ENCODE peak calls at places on chromosomes 7 and 10, in seven cellular contexts. C is astrocyte, W is hepatocyte, Q is fibroblast of lung, U is OCI-LY7, Y is H9, T is brain microvascular endothelial cell. M is an unnamed sample.

GRCh38 chr10:82953331-82953730 is 1078.3 kb downstream of the NRG3 start:
- DNase-seq in C (no peak), W (no peak), Q (peak; percentile 4), U (no peak), Y (no peak), T (no peak), M (peak; percentile 13)

GRCh38 chr10:108393111-108393510 is 1228.6 kb upstream of the SORCS1 start:
- DNase-seq in C (peak; percentile 44), W (no peak), Q (peak; percentile 53), U (no peak), Y (no peak), T (no peak), M (peak; percentile 35)

GRCh38 chr7:36658603-36659516 is 65.4 kb downstream of the AOAH start:
- DNase-seq in C (peak; percentile 94), W (peak; percentile 52), Q (peak; percentile 95), U (no peak), Y (no peak), T (peak; percentile 90), M (peak; percentile 88)

GRCh38 chr7:16431646-16432424 is 10.5 kb upstream of the CRPPA start:
- DNase-seq in C (no peak), W (peak; percentile 46), Q (no peak), U (peak; percentile 27), Y (no peak), T (no peak), M (peak; percentile 62)

GRCh38 chr10:101585841-101586240 is 2.2 kb downstream of the POLL start:
- DNase-seq in C (no peak), W (no peak), Q (no peak), U (no peak), Y (no peak), T (no peak), M (no peak)

GRCh38 chr7:111953611-111954010 is 252.6 kb downstream of the DOCK4 start:
- DNase-seq in C (no peak), W (no peak), Q (no peak), U (no peak), Y (no peak), T (no peak), M (peak; percentile 51)

GRCh38 chr10:122298598-122299301 is 27.7 kb downstream of the BTBD16 start:
- DNase-seq in C (peak; percentile 40), W (peak; percentile 89), Q (peak; percentile 58), U (peak; percentile 84), Y (peak; percentile 76), T (peak; percentile 67), M (peak; percentile 86)

GRCh38 chr10:69994262-69994661 is 58.4 kb upstream of the MACROH2A2 start:
- DNase-seq in C (peak; percentile 19), W (peak; percentile 28), Q (peak; percentile 36), U (peak; percentile 49), Y (peak; percentile 46), T (peak; percentile 55), M (peak; percentile 54)

GRCh38 chr10:33010132-33011037 is 52.4 kb upstream of the ITGB1 start:
- DNase-seq in C (peak; percentile 95), W (peak; percentile 54), Q (peak; percentile 95), U (no peak), Y (peak; percentile 43), T (peak; percentile 70), M (peak; percentile 84)

GRCh38 chr10:80264081-80265056 is 25.1 kb downstream of the MAT1A start:
- DNase-seq in C (no peak), W (no peak), Q (no peak), U (no peak), Y (no peak), T (no peak), M (no peak)

GRCh38 chr7:143480501-143480900 is 2.8 kb downstream of the TAS2R41 start:
- DNase-seq in C (no peak), W (no peak), Q (no peak), U (no peak), Y (no peak), T (no peak), M (no peak)

GRCh38 chr10:132001238-132001977 is 19.7 kb upstream of the BNIP3 start:
- DNase-seq in C (peak; percentile 25), W (no peak), Q (peak; percentile 43), U (no peak), Y (peak; percentile 89), T (no peak), M (no peak)

GRCh38 chr10:114243661-114244060 is 4.6 kb downstream of the VWA2 start:
- DNase-seq in C (no peak), W (no peak), Q (no peak), U (no peak), Y (no peak), T (no peak), M (no peak)

GRCh38 chr7:122137291-122138077 is 6.6 kb downstream of the AASS start:
- DNase-seq in C (peak; percentile 29), W (no peak), Q (peak; percentile 51), U (no peak), Y (no peak), T (peak; percentile 27), M (peak; percentile 41)

GRCh38 chr10:9781681-9782080 is 1236.0 kb upstream of the CELF2 start:
- DNase-seq in C (peak; percentile 49), W (no peak), Q (peak; percentile 65), U (no peak), Y (no peak), T (peak; percentile 71), M (no peak)

GRCh38 chr7:156751319-156751718 is 110.7 kb downstream of the RNF32 start:
- DNase-seq in C (peak; percentile 99), W (peak; percentile 29), Q (peak; percentile 99), U (no peak), Y (no peak), T (peak; percentile 84), M (peak; percentile 88)

DNA sequence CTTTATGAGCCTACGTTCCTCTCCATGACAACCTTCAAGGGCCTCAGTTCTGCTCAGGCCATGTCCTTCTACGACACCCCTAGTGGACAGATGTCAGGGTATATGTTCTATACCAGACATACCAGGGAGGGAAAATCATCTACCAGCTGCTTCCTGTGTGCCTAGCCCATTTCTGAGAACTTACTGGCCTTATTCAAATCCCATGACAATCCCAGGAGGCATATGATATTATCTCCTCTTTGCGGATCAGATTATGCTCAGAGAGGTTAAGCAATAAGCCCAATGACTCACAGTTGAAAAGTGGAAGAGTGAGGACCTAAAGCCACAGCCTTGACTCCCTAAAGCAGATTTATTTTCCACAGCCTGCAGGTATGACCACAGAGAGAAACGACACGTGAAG is 139.3 kb downstream of the GLI3 start:
- DNase-seq in C (peak; percentile 82), W (peak; percentile 19), Q (peak; percentile 82), U (no peak), Y (no peak), T (peak; percentile 87), M (peak; percentile 94)
- TF ChIP-seq CTCF in C (peak; percentile 37), W (no peak), Q (peak; percentile 10), U (peak; percentile 42), Y (peak; percentile 42), T (peak; percentile 61), M (peak; percentile 23)

GRCh38 chr10:14032406-14032998 is 298.2 kb downstream of the FRMD4A start:
- DNase-seq in C (peak; percentile 12), W (peak; percentile 28), Q (peak; percentile 17), U (peak; percentile 5), Y (peak; percentile 86), T (no peak), M (no peak)
- TF ChIP-seq CTCF in C (peak; percentile 64), W (peak; percentile 57), Q (peak; percentile 62), U (peak; percentile 79), Y (peak; percentile 98), T (peak; percentile 86), M (peak; percentile 45)

GRCh38 chr7:100081535-100082102 is at the start of gene ZNF3:
- DNase-seq in C (peak; percentile 98), W (peak; percentile 99), Q (peak; percentile 99), U (peak; percentile 97), Y (peak; percentile 99), T (peak; percentile 98), M (peak; percentile 99)
- TF ChIP-seq CTCF in C (peak; percentile 68), W (peak; percentile 99), Q (peak; percentile 64), U (peak; percentile 96), Y (peak; percentile 98), T (peak; percentile 79), M (peak; percentile 82)

GRCh38 chr10:81820418-81820817 is 54.6 kb upstream of the NRG3 start:
- DNase-seq in C (no peak), W (peak; percentile 48), Q (no peak), U (no peak), Y (no peak), T (no peak), M (peak; percentile 38)
- TF ChIP-seq CTCF in C (no peak), W (peak; percentile 52), Q (no peak), U (peak; percentile 43), Y (peak; percentile 78), T (peak; percentile 23), M (peak; percentile 59)

DNA sequence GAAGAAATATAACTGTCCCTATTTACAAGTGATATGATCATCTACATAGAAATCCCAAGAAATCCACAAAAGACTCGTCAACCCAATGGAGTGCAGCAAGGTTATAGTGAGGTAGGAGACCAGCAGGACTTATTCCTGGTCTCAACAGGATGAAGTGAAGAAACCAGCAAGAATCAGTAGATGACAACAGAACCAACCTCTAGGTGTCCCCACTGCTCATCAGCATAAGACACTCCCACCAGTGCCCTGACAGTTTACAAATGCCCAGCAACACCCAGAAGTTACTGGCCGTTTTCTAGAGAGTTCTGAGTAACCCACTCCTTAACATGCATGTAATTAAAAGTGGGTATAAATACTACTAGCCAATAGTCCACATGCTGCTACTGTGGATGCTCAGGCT is 470.5 kb upstream of the LRRTM3 start:
- DNase-seq in C (no peak), W (no peak), Q (no peak), U (no peak), Y (no peak), T (peak; percentile 1), M (peak; percentile 30)
- TF ChIP-seq CTCF in C (no peak), W (no peak), Q (no peak), U (peak; percentile 25), Y (no peak), T (peak; percentile 37), M (no peak)

GRCh38 chr7:99498546-99498944 is 1.5 kb downstream of the ZNF394 start:
- DNase-seq in C (no peak), W (peak; percentile 8), Q (no peak), U (no peak), Y (no peak), T (no peak), M (no peak)

GRCh38 chr7:99499713-99500636 is at the start of gene ZNF394:
- DNase-seq in C (peak; percentile 87), W (peak; percentile 95), Q (peak; percentile 92), U (peak; percentile 93), Y (peak; percentile 94), T (peak; percentile 84), M (peak; percentile 94)

GRCh38 chr7:99497771-99498545 is 2.1 kb downstream of the ZNF394 start:
- DNase-seq in C (no peak), W (no peak), Q (no peak), U (no peak), Y (no peak), T (no peak), M (no peak)

GRCh38 chr7:99499356-99499712 is 747 bp downstream of the ZNF394 start:
- DNase-seq in C (peak; percentile 16), W (no peak), Q (no peak), U (peak; percentile 24), Y (no peak), T (no peak), M (no peak)

GRCh38 chr7:99500637-99501009 is 542 bp upstream of the ZNF394 start:
- DNase-seq in C (no peak), W (no peak), Q (no peak), U (no peak), Y (no peak), T (no peak), M (no peak)
- TF ChIP-seq CTCF in C (no peak), W (no peak), Q (no peak), U (no peak), Y (no peak), T (no peak), M (no peak)

GRCh38 chr10:86632009-86632800 is 22.1 kb upstream of the OPN4 start:
- DNase-seq in C (no peak), W (peak; percentile 70), Q (peak; percentile 29), U (no peak), Y (peak; percentile 84), T (no peak), M (no peak)
- TF ChIP-seq CTCF in C (no peak), W (peak; percentile 30), Q (no peak), U (no peak), Y (peak; percentile 67), T (peak; percentile 10), M (no peak)